ENCODE peak calls at places on chromosomes 4 and X, in nine cellular contexts. H, F, M, V, J, X, R, N and Y are unnamed samples. For H3K4me1, the result is how much of the 10 kb centered on the place peaks cover.

GRCh38 chr4:20773144-20773997 is 73.1 kb downstream of the PACRGL start:
- DNase-seq in H (peak), F (peak), M (peak), V (peak), J (peak), X (peak), R (peak), N (peak), Y (no peak)

GRCh38 chr4:1584498-1584897 is 99.6 kb downstream of the FAM53A start:
- DNase-seq in H (no peak), F (no peak), M (no peak), V (no peak), J (no peak), X (no peak), R (no peak), N (no peak), Y (no peak)

GRCh38 chr4:87697272-87697671 is 47.2 kb downstream of the DMP1 start:
- DNase-seq in H (no peak), F (no peak), M (no peak), V (no peak), J (no peak), X (no peak), R (peak), N (no peak), Y (no peak)

GRCh38 chrX:68139791-68140190 is 293.5 kb downstream of the OPHN1 start:
- DNase-seq in H (no peak), F (no peak), M (no peak), V (no peak), J (no peak), X (no peak), R (no peak), N (no peak), Y (no peak)

GRCh38 chr4:128660361-128660964 is 149.0 kb upstream of the JADE1 start:
- DNase-seq in H (no peak), F (no peak), M (no peak), V (peak), J (no peak), X (peak), R (no peak), N (peak), Y (no peak)

GRCh38 chr4:155667538-155668511 is 1.2 kb downstream of the GUCY1A1 start:
- DNase-seq in H (peak), F (peak), M (no peak), V (peak), J (peak), X (peak), R (peak), N (peak), Y (no peak)

GRCh38 chr4:76800902-76801301 is 97.0 kb downstream of the SOWAHB start:
- DNase-seq in H (no peak), F (no peak), M (no peak), V (no peak), J (no peak), X (no peak), R (no peak), N (no peak), Y (no peak)

GRCh38 chr4:31458813-31459212 is 738.6 kb downstream of the PCDH7 start:
- DNase-seq in H (no peak), F (no peak), M (no peak), V (no peak), J (no peak), X (no peak), R (no peak), N (no peak), Y (no peak)

GRCh38 chr4:81021526-81021944 is 9.0 kb upstream of the BMP3 start:
- DNase-seq in H (no peak), F (no peak), M (no peak), V (no peak), J (no peak), X (no peak), R (no peak), N (no peak), Y (no peak)

GRCh38 chr4:87375719-87376291 is 15.2 kb downstream of the HSD17B11 start:
- DNase-seq in H (peak), F (no peak), M (no peak), V (no peak), J (peak), X (peak), R (peak), N (peak), Y (no peak)

GRCh38 chrX:113400193-113400704 is 559.6 kb upstream of the AMOT start:
- DNase-seq in H (peak), F (no peak), M (no peak), V (no peak), J (no peak), X (no peak), R (peak), N (no peak), Y (no peak)

GRCh38 chrX:69501433-69501832 is 2.7 kb upstream of the NALF2 start:
- DNase-seq in H (peak), F (no peak), M (no peak), V (no peak), J (peak), X (no peak), R (peak), N (peak), Y (no peak)

GRCh38 chrX:2402361-2402690 is 98.5 kb downstream of the DHRSX start:
- DNase-seq in H (peak), F (no peak), M (no peak), V (no peak), J (no peak), X (no peak), R (no peak), N (no peak), Y (no peak)

GRCh38 chrX:123184858-123185251 is 777 bp downstream of the GRIA3 start:
- DNase-seq in H (peak), F (no peak), M (no peak), V (no peak), J (peak), X (no peak), R (peak), N (no peak), Y (no peak)

GRCh38 chr4:56050584-56050983 is 101.8 kb downstream of the CEP135 start:
- DNase-seq in H (no peak), F (no peak), M (no peak), V (no peak), J (no peak), X (no peak), R (no peak), N (no peak), Y (no peak)

GRCh38 chrX:54447461-54447860 is 7.3 kb downstream of the TSR2 start:
- DNase-seq in H (peak), F (no peak), M (no peak), V (no peak), J (peak), X (no peak), R (peak), N (no peak), Y (no peak)

GRCh38 chrX:150148749-150149672 is 210.7 kb upstream of the EOLA2 start:
- DNase-seq in H (no peak), F (no peak), M (no peak), V (no peak), J (no peak), X (no peak), R (no peak), N (peak), Y (no peak)

GRCh38 chr4:4603592-4603991 is 61.7 kb upstream of the STX18 start:
- DNase-seq in H (no peak), F (no peak), M (no peak), V (no peak), J (no peak), X (no peak), R (no peak), N (no peak), Y (no peak)

GRCh38 chrX:49210406-49210805 is 10.4 kb upstream of the SYP start:
- DNase-seq in H (no peak), F (no peak), M (no peak), V (no peak), J (no peak), X (no peak), R (no peak), N (no peak), Y (no peak)

GRCh38 chr4:125022855-125023501 is 291.8 kb upstream of the FAT4 start:
- DNase-seq in H (no peak), F (no peak), M (no peak), V (no peak), J (no peak), X (no peak), R (no peak), N (no peak), Y (no peak)

GRCh38 chrX:65034641-65035450 is 58.6 kb upstream of the ZC4H2 start:
- DNase-seq in H (peak), F (peak), M (peak), V (peak), J (peak), X (peak), R (peak), N (peak), Y (peak)

GRCh38 chr4:20764353-20764752 is 64.1 kb downstream of the PACRGL start:
- DNase-seq in H (no peak), F (no peak), M (no peak), V (no peak), J (no peak), X (no peak), R (no peak), N (no peak), Y (no peak)

GRCh38 chr4:167221074-167221473 is 13.2 kb downstream of the SPOCK3 start:
- DNase-seq in H (no peak), F (no peak), M (no peak), V (no peak), J (no peak), X (no peak), R (no peak), N (no peak), Y (no peak)

GRCh38 chrX:65608021-65608420 is 59.4 kb upstream of the MSN start:
- DNase-seq in H (no peak), F (no peak), M (no peak), V (no peak), J (no peak), X (no peak), R (no peak), N (no peak), Y (no peak)

GRCh38 chrX:135973025-135973547 is 702 bp downstream of the MMGT1 start:
- DNase-seq in H (no peak), F (no peak), M (no peak), V (no peak), J (peak), X (no peak), R (peak), N (no peak), Y (no peak)

GRCh38 chr4:153260553-153261306 is 56.5 kb downstream of the TRIM2 start:
- DNase-seq in H (no peak), F (no peak), M (no peak), V (no peak), J (no peak), X (peak), R (peak), N (no peak), Y (no peak)

GRCh38 chrX:150364347-150365050 is 1.4 kb downstream of the MAMLD1 start:
- DNase-seq in H (peak), F (no peak), M (peak), V (no peak), J (peak), X (no peak), R (peak), N (peak), Y (no peak)

GRCh38 chrX:136608295-136608933 is 39.5 kb upstream of the CD40LG start:
- DNase-seq in H (peak), F (peak), M (peak), V (no peak), J (peak), X (no peak), R (peak), N (peak), Y (no peak)

GRCh38 chrX:21952624-21953023 is 12.1 kb downstream of the SMS start:
- DNase-seq in H (no peak), F (no peak), M (no peak), V (no peak), J (no peak), X (no peak), R (no peak), N (no peak), Y (no peak)

GRCh38 chr4:164440196-164440595 is 313.7 kb upstream of the SMIM31 start:
- DNase-seq in H (no peak), F (no peak), M (no peak), V (no peak), J (no peak), X (no peak), R (no peak), N (no peak), Y (no peak)

GRCh38 chr4:172996571-172997216 is 171.9 kb upstream of the GALNT7 start:
- DNase-seq in H (no peak), F (no peak), M (no peak), V (no peak), J (no peak), X (no peak), R (no peak), N (no peak), Y (no peak)

GRCh38 chr4:164438321-164438720 is 315.6 kb upstream of the SMIM31 start:
- DNase-seq in H (no peak), F (no peak), M (no peak), V (no peak), J (no peak), X (no peak), R (no peak), N (no peak), Y (no peak)

GRCh38 chr4:157220026-157220881 is at the start of gene GRIA2:
- DNase-seq in H (peak), F (no peak), M (no peak), V (no peak), J (peak), X (peak), R (peak), N (peak), Y (no peak)

GRCh38 chr4:140042634-140043033 is 111.3 kb downstream of the MAML3 start:
- DNase-seq in H (no peak), F (no peak), M (peak), V (no peak), J (no peak), X (no peak), R (no peak), N (no peak), Y (no peak)

GRCh38 chrX:17442898-17443297 is 67.9 kb downstream of the NHS start:
- DNase-seq in H (no peak), F (no peak), M (no peak), V (no peak), J (no peak), X (no peak), R (no peak), N (no peak), Y (no peak)

GRCh38 chr4:180532691-180533090 is 1710.5 kb upstream of the TENM3 start:
- DNase-seq in H (no peak), F (no peak), M (no peak), V (no peak), J (no peak), X (no peak), R (peak), N (no peak), Y (no peak)

GRCh38 chr4:140052050-140052449 is 101.9 kb downstream of the MAML3 start:
- DNase-seq in H (peak), F (peak), M (peak), V (no peak), J (no peak), X (peak), R (peak), N (peak), Y (no peak)

GRCh38 chr4:101328063-101328602 is 19.2 kb downstream of the PPP3CA start:
- DNase-seq in H (no peak), F (no peak), M (no peak), V (no peak), J (no peak), X (no peak), R (peak), N (no peak), Y (no peak)

GRCh38 chr4:176988226-176988625 is 195.5 kb upstream of the VEGFC start:
- DNase-seq in H (no peak), F (no peak), M (no peak), V (no peak), J (no peak), X (no peak), R (no peak), N (no peak), Y (peak)

GRCh38 chr4:54745031-54745770 is 87.4 kb downstream of the KIT start:
- DNase-seq in H (no peak), F (no peak), M (no peak), V (no peak), J (no peak), X (no peak), R (no peak), N (no peak), Y (no peak)

GRCh38 chrX:74779175-74779574 is 146.1 kb downstream of the NEXMIF start:
- DNase-seq in H (no peak), F (no peak), M (no peak), V (no peak), J (no peak), X (no peak), R (peak), N (no peak), Y (no peak)

DNA sequence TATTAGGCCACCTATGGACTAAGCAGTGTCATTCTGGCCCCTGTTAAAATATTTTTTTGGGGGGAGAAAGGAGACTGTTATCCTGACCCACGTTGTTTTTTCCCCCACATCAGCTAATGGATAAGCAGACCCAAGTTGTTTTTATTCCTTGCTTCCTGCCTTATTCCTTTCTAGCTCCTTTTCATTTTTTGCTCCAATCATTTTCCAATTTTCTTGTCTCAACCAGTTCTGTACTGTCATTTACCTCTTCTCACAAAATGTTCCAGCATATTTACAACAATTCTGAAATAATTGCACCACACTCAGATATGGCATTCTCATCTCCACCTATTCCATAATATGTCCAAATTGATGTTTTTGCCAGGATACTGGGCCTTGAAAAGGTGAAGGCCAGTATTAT is 150.3 kb downstream of the NEXMIF start:
- DNase-seq in H (no peak), F (no peak), M (no peak), V (no peak), J (no peak), X (no peak), R (no peak), N (no peak), Y (no peak)
- H3K27ac ChIP-seq in H (no peak), F (no peak), M (no peak), V (no peak), J (no peak), X (no peak), R (no peak), N (no peak), Y (no peak)

DNA sequence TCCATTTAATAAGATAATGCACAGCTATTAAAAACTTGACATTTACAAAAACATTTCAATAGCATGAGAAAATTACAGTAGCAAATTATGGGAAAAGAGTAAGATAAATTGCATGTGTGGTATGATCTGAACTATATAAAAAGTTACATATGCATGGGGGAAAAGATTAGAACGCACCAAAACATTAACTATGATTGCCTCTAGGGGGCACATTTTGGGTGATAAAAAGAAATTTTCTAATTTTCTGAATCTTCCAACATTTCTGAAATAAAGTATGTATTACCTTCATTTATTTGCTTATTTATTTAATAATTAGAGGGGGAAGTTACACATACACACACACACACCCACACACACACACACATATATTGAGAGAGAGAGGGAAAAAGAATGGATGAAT is 19.6 kb upstream of the KDM5C start:
- DNase-seq in H (no peak), F (no peak), M (no peak), V (no peak), J (no peak), X (no peak), R (no peak), N (no peak), Y (no peak)
- TF ChIP-seq CTCF in H (peak), F (no peak), M (peak), V (peak), J (peak), X (no peak), R (no peak), N (no peak), Y (peak)

DNA sequence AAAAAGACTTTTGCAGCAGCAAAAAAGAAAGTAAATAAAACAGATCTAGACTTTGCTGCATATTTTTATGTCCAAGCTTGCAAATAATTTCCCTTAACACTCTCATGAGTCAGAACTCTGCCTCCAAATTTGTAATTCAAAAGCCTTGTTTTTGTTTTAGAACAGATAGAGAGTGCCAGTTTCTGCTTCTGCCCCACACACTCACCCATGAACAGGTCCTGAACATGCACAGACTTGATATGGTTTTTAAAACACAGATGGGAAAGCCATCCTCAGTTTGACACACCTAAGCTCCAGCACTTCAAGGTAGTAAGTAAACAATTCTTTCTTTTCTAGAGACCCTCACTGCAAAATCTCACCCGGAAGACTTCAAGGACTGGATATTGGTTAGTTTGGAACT is 39.7 kb upstream of the VCX3B start:
- DNase-seq in H (no peak), F (no peak), M (no peak), V (no peak), J (no peak), X (no peak), R (no peak), N (no peak), Y (no peak)
- H3K4me1 ChIP-seq in H (under half), F (under half), M (under half), V (under half), J (under half), X (under half), R (under half), N (under half), Y (under half)

DNA sequence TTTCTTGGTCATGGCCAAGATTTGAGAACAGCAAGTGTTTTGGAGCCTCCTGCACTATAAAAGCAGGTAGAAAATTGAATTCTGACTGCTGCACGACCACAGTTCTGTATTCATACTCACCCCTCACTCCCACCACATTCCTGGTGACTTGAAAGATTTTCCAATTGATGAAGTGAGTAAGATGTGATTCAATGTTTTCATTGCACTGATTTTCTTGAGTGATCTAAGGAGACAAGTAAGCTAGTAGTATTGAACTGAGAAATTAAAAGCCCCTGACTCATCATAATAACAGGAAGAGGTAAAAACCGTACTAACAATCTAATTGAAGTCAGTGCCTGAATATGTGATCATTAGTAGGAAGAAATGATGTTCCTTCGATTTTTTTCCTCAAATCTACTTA is 6.1 kb upstream of the SEC24D start:
- DNase-seq in H (no peak), F (no peak), M (no peak), V (no peak), J (no peak), X (no peak), R (no peak), N (no peak), Y (no peak)
- H3K27ac ChIP-seq in H (no peak), F (no peak), M (no peak), V (no peak), J (no peak), X (no peak), R (no peak), N (no peak), Y (no peak)

GRCh38 chrX:25523574-25523973 is 507.8 kb upstream of the ARX start:
- DNase-seq in H (peak), F (no peak), M (no peak), V (no peak), J (peak), X (no peak), R (peak), N (peak), Y (no peak)
- TF ChIP-seq CTCF in H (peak), F (no peak), M (no peak), V (peak), J (peak), X (no peak), R (peak), N (peak), Y (peak)